ENCODE peak calls at places on chromosomes 2 and 18, in ten cellular contexts. One of them, this sample, is unnamed.

GRCh38 chr2:174878537-174879147 is 114.4 kb upstream of the CHRNA1 start:
- DNase-seq in NCI-H1436: peak; percentile 45
- DNase-seq in T-helper 1 cell: no peak
- DNase-seq in frontal cortex: no peak
- DNase-seq in fibroblast of the aortic adventitia: peak; percentile 57
- DNase-seq in NCI-H460: no peak
- DNase-seq in upper lobe of right lung: no peak
- DNase-seq in T follicular helper cell: no peak
- DNase-seq in hepatic stellate cell: peak; percentile 14
- DNase-seq in naive thymus-derived CD4-positive, alpha-beta T cell: no peak
- DNase-seq in this sample: peak; percentile 38

GRCh38 chr2:224909885-224910517 is 132.3 kb downstream of the DOCK10 start:
- DNase-seq in NCI-H1436: no peak
- DNase-seq in T-helper 1 cell: no peak
- DNase-seq in frontal cortex: no peak
- DNase-seq in fibroblast of the aortic adventitia: peak; percentile 92
- DNase-seq in NCI-H460: peak; percentile 82
- DNase-seq in upper lobe of right lung: peak; percentile 68
- DNase-seq in T follicular helper cell: no peak
- DNase-seq in hepatic stellate cell: peak; percentile 35
- DNase-seq in naive thymus-derived CD4-positive, alpha-beta T cell: no peak
- DNase-seq in this sample: peak; percentile 96

GRCh38 chr2:10303634-10304378 is 1.1 kb downstream of the HPCAL1 start:
- DNase-seq in NCI-H1436: no peak
- DNase-seq in T-helper 1 cell: no peak
- DNase-seq in frontal cortex: peak; percentile 63
- DNase-seq in fibroblast of the aortic adventitia: peak; percentile 46
- DNase-seq in NCI-H460: no peak
- DNase-seq in upper lobe of right lung: peak; percentile 84
- DNase-seq in T follicular helper cell: peak; percentile 28
- DNase-seq in hepatic stellate cell: peak; percentile 67
- DNase-seq in naive thymus-derived CD4-positive, alpha-beta T cell: peak; percentile 50
- DNase-seq in this sample: peak; percentile 45

GRCh38 chr2:28352104-28352503 is 40.6 kb upstream of the FOSL2 start:
- DNase-seq in NCI-H1436: no peak
- DNase-seq in T-helper 1 cell: no peak
- DNase-seq in frontal cortex: no peak
- DNase-seq in fibroblast of the aortic adventitia: no peak
- DNase-seq in NCI-H460: no peak
- DNase-seq in upper lobe of right lung: peak; percentile 35
- DNase-seq in T follicular helper cell: no peak
- DNase-seq in hepatic stellate cell: peak; percentile 50
- DNase-seq in naive thymus-derived CD4-positive, alpha-beta T cell: no peak
- DNase-seq in this sample: no peak

GRCh38 chr2:72012886-72013574 is 134.6 kb downstream of the CYP26B1 start:
- DNase-seq in NCI-H1436: no peak
- DNase-seq in T-helper 1 cell: no peak
- DNase-seq in frontal cortex: no peak
- DNase-seq in fibroblast of the aortic adventitia: no peak
- DNase-seq in NCI-H460: no peak
- DNase-seq in upper lobe of right lung: peak; percentile 45
- DNase-seq in T follicular helper cell: no peak
- DNase-seq in hepatic stellate cell: no peak
- DNase-seq in naive thymus-derived CD4-positive, alpha-beta T cell: no peak
- DNase-seq in this sample: no peak

GRCh38 chr2:85727798-85728197 is 26.0 kb upstream of the ATOH8 start:
- DNase-seq in NCI-H1436: no peak
- DNase-seq in T-helper 1 cell: no peak
- DNase-seq in frontal cortex: no peak
- DNase-seq in fibroblast of the aortic adventitia: no peak
- DNase-seq in NCI-H460: no peak
- DNase-seq in upper lobe of right lung: peak; percentile 82
- DNase-seq in T follicular helper cell: no peak
- DNase-seq in hepatic stellate cell: no peak
- DNase-seq in naive thymus-derived CD4-positive, alpha-beta T cell: no peak
- DNase-seq in this sample: no peak

GRCh38 chr2:190679813-190680591 is 31.1 kb downstream of the NAB1 start:
- DNase-seq in NCI-H1436: no peak
- DNase-seq in T-helper 1 cell: peak; percentile 23
- DNase-seq in frontal cortex: no peak
- DNase-seq in fibroblast of the aortic adventitia: no peak
- DNase-seq in NCI-H460: peak; percentile 94
- DNase-seq in upper lobe of right lung: peak; percentile 74
- DNase-seq in T follicular helper cell: peak; percentile 39
- DNase-seq in hepatic stellate cell: no peak
- DNase-seq in naive thymus-derived CD4-positive, alpha-beta T cell: peak; percentile 42
- DNase-seq in this sample: no peak

GRCh38 chr2:128424406-128424805 is 105.7 kb upstream of the HS6ST1 start:
- DNase-seq in NCI-H1436: no peak
- DNase-seq in T-helper 1 cell: no peak
- DNase-seq in frontal cortex: no peak
- DNase-seq in fibroblast of the aortic adventitia: no peak
- DNase-seq in NCI-H460: no peak
- DNase-seq in upper lobe of right lung: no peak
- DNase-seq in T follicular helper cell: no peak
- DNase-seq in hepatic stellate cell: no peak
- DNase-seq in naive thymus-derived CD4-positive, alpha-beta T cell: no peak
- DNase-seq in this sample: no peak

GRCh38 chr2:42969231-42970150 is 177.1 kb upstream of the HAAO start:
- DNase-seq in NCI-H1436: no peak
- DNase-seq in T-helper 1 cell: no peak
- DNase-seq in frontal cortex: no peak
- DNase-seq in fibroblast of the aortic adventitia: peak; percentile 96
- DNase-seq in NCI-H460: no peak
- DNase-seq in upper lobe of right lung: no peak
- DNase-seq in T follicular helper cell: no peak
- DNase-seq in hepatic stellate cell: peak; percentile 95
- DNase-seq in naive thymus-derived CD4-positive, alpha-beta T cell: no peak
- DNase-seq in this sample: peak; percentile 97

GRCh38 chr2:164773635-164774034 is 68.0 kb downstream of the COBLL1 start:
- DNase-seq in NCI-H1436: no peak
- DNase-seq in T-helper 1 cell: no peak
- DNase-seq in frontal cortex: no peak
- DNase-seq in fibroblast of the aortic adventitia: no peak
- DNase-seq in NCI-H460: no peak
- DNase-seq in upper lobe of right lung: no peak
- DNase-seq in T follicular helper cell: no peak
- DNase-seq in hepatic stellate cell: no peak
- DNase-seq in naive thymus-derived CD4-positive, alpha-beta T cell: no peak
- DNase-seq in this sample: no peak

GRCh38 chr2:206693399-206694137 is 24.6 kb downstream of the DYTN start:
- DNase-seq in NCI-H1436: peak; percentile 70
- DNase-seq in T-helper 1 cell: no peak
- DNase-seq in frontal cortex: peak; percentile 40
- DNase-seq in fibroblast of the aortic adventitia: peak; percentile 83
- DNase-seq in NCI-H460: peak; percentile 71
- DNase-seq in upper lobe of right lung: no peak
- DNase-seq in T follicular helper cell: peak; percentile 0
- DNase-seq in hepatic stellate cell: peak; percentile 12
- DNase-seq in naive thymus-derived CD4-positive, alpha-beta T cell: peak; percentile 27
- DNase-seq in this sample: peak; percentile 62

GRCh38 chr18:54612237-54612636 is 21.2 kb downstream of the DYNAP start:
- DNase-seq in NCI-H1436: no peak
- DNase-seq in T-helper 1 cell: no peak
- DNase-seq in frontal cortex: no peak
- DNase-seq in fibroblast of the aortic adventitia: no peak
- DNase-seq in NCI-H460: no peak
- DNase-seq in upper lobe of right lung: no peak
- DNase-seq in T follicular helper cell: no peak
- DNase-seq in hepatic stellate cell: no peak
- DNase-seq in naive thymus-derived CD4-positive, alpha-beta T cell: no peak
- DNase-seq in this sample: peak; percentile 3

GRCh38 chr2:1854747-1855146 is 110.4 kb upstream of the PXDN start:
- DNase-seq in NCI-H1436: no peak
- DNase-seq in T-helper 1 cell: no peak
- DNase-seq in frontal cortex: peak; percentile 70
- DNase-seq in fibroblast of the aortic adventitia: peak; percentile 53
- DNase-seq in NCI-H460: peak; percentile 20
- DNase-seq in upper lobe of right lung: no peak
- DNase-seq in T follicular helper cell: no peak
- DNase-seq in hepatic stellate cell: peak; percentile 28
- DNase-seq in naive thymus-derived CD4-positive, alpha-beta T cell: no peak
- DNase-seq in this sample: peak; percentile 17

GRCh38 chr18:77168666-77169358 is 36.2 kb upstream of the MBP start:
- DNase-seq in NCI-H1436: no peak
- DNase-seq in T-helper 1 cell: no peak
- DNase-seq in frontal cortex: no peak
- DNase-seq in fibroblast of the aortic adventitia: no peak
- DNase-seq in NCI-H460: no peak
- DNase-seq in upper lobe of right lung: no peak
- DNase-seq in T follicular helper cell: no peak
- DNase-seq in hepatic stellate cell: no peak
- DNase-seq in naive thymus-derived CD4-positive, alpha-beta T cell: no peak
- DNase-seq in this sample: no peak

GRCh38 chr18:61838521-61838920 is 54.3 kb downstream of the RNF152 start:
- DNase-seq in NCI-H1436: no peak
- DNase-seq in T-helper 1 cell: no peak
- DNase-seq in frontal cortex: no peak
- DNase-seq in fibroblast of the aortic adventitia: no peak
- DNase-seq in NCI-H460: no peak
- DNase-seq in upper lobe of right lung: no peak
- DNase-seq in T follicular helper cell: no peak
- DNase-seq in hepatic stellate cell: no peak
- DNase-seq in naive thymus-derived CD4-positive, alpha-beta T cell: no peak
- DNase-seq in this sample: no peak

GRCh38 chr2:168320267-168320666 is 72.9 kb upstream of the STK39 start:
- DNase-seq in NCI-H1436: no peak
- DNase-seq in T-helper 1 cell: no peak
- DNase-seq in frontal cortex: no peak
- DNase-seq in fibroblast of the aortic adventitia: no peak
- DNase-seq in NCI-H460: no peak
- DNase-seq in upper lobe of right lung: no peak
- DNase-seq in T follicular helper cell: no peak
- DNase-seq in hepatic stellate cell: no peak
- DNase-seq in naive thymus-derived CD4-positive, alpha-beta T cell: no peak
- DNase-seq in this sample: no peak

GRCh38 chr18:9827856-9828793 is 57.6 kb upstream of the TXNDC2 start:
- DNase-seq in NCI-H1436: no peak
- DNase-seq in T-helper 1 cell: no peak
- DNase-seq in frontal cortex: no peak
- DNase-seq in fibroblast of the aortic adventitia: peak; percentile 99
- DNase-seq in NCI-H460: peak; percentile 95
- DNase-seq in upper lobe of right lung: no peak
- DNase-seq in T follicular helper cell: no peak
- DNase-seq in hepatic stellate cell: peak; percentile 89
- DNase-seq in naive thymus-derived CD4-positive, alpha-beta T cell: no peak
- DNase-seq in this sample: peak; percentile 98

GRCh38 chr2:224101820-224102630 is 62.9 kb upstream of the SERPINE2 start:
- DNase-seq in NCI-H1436: no peak
- DNase-seq in T-helper 1 cell: no peak
- DNase-seq in frontal cortex: no peak
- DNase-seq in fibroblast of the aortic adventitia: peak; percentile 99
- DNase-seq in NCI-H460: peak; percentile 62
- DNase-seq in upper lobe of right lung: no peak
- DNase-seq in T follicular helper cell: no peak
- DNase-seq in hepatic stellate cell: peak; percentile 71
- DNase-seq in naive thymus-derived CD4-positive, alpha-beta T cell: no peak
- DNase-seq in this sample: peak; percentile 100

GRCh38 chr2:42877532-42877931 is 85.1 kb upstream of the HAAO start:
- DNase-seq in NCI-H1436: no peak
- DNase-seq in T-helper 1 cell: no peak
- DNase-seq in frontal cortex: no peak
- DNase-seq in fibroblast of the aortic adventitia: no peak
- DNase-seq in NCI-H460: no peak
- DNase-seq in upper lobe of right lung: no peak
- DNase-seq in T follicular helper cell: no peak
- DNase-seq in hepatic stellate cell: no peak
- DNase-seq in naive thymus-derived CD4-positive, alpha-beta T cell: no peak
- DNase-seq in this sample: no peak

GRCh38 chr2:232265329-232265728 is 113.2 kb upstream of the ALPP start:
- DNase-seq in NCI-H1436: no peak
- DNase-seq in T-helper 1 cell: no peak
- DNase-seq in frontal cortex: no peak
- DNase-seq in fibroblast of the aortic adventitia: no peak
- DNase-seq in NCI-H460: no peak
- DNase-seq in upper lobe of right lung: no peak
- DNase-seq in T follicular helper cell: no peak
- DNase-seq in hepatic stellate cell: no peak
- DNase-seq in naive thymus-derived CD4-positive, alpha-beta T cell: no peak
- DNase-seq in this sample: no peak

GRCh38 chr2:239401450-239402227 is 819 bp upstream of the HDAC4 start:
- DNase-seq in NCI-H1436: peak; percentile 86
- DNase-seq in T-helper 1 cell: peak; percentile 89
- DNase-seq in frontal cortex: peak; percentile 96
- DNase-seq in fibroblast of the aortic adventitia: peak; percentile 94
- DNase-seq in NCI-H460: peak; percentile 93
- DNase-seq in upper lobe of right lung: peak; percentile 98
- DNase-seq in T follicular helper cell: peak; percentile 88
- DNase-seq in hepatic stellate cell: peak; percentile 100
- DNase-seq in naive thymus-derived CD4-positive, alpha-beta T cell: peak; percentile 90
- DNase-seq in this sample: peak; percentile 90

GRCh38 chr2:182666674-182667320 is 49.3 kb upstream of the DNAJC10 start:
- DNase-seq in NCI-H1436: peak; percentile 16
- DNase-seq in T-helper 1 cell: no peak
- DNase-seq in frontal cortex: no peak
- DNase-seq in fibroblast of the aortic adventitia: peak; percentile 46
- DNase-seq in NCI-H460: peak; percentile 25
- DNase-seq in upper lobe of right lung: no peak
- DNase-seq in T follicular helper cell: no peak
- DNase-seq in hepatic stellate cell: peak; percentile 13
- DNase-seq in naive thymus-derived CD4-positive, alpha-beta T cell: peak; percentile 14
- DNase-seq in this sample: peak; percentile 10

GRCh38 chr2:11785611-11785940 is 39.1 kb downstream of the LPIN1 start:
- DNase-seq in NCI-H1436: no peak
- DNase-seq in T-helper 1 cell: no peak
- DNase-seq in frontal cortex: no peak
- DNase-seq in fibroblast of the aortic adventitia: no peak
- DNase-seq in NCI-H460: no peak
- DNase-seq in upper lobe of right lung: no peak
- DNase-seq in T follicular helper cell: no peak
- DNase-seq in hepatic stellate cell: no peak
- DNase-seq in naive thymus-derived CD4-positive, alpha-beta T cell: no peak
- DNase-seq in this sample: no peak

GRCh38 chr2:236287656-236288055 is 23.4 kb upstream of the ASB18 start:
- DNase-seq in NCI-H1436: no peak
- DNase-seq in T-helper 1 cell: no peak
- DNase-seq in frontal cortex: no peak
- DNase-seq in fibroblast of the aortic adventitia: no peak
- DNase-seq in NCI-H460: no peak
- DNase-seq in upper lobe of right lung: no peak
- DNase-seq in T follicular helper cell: no peak
- DNase-seq in hepatic stellate cell: no peak
- DNase-seq in naive thymus-derived CD4-positive, alpha-beta T cell: no peak
- DNase-seq in this sample: no peak

GRCh38 chr2:3667151-3667631 is 9.2 kb downstream of the ALLC start:
- DNase-seq in NCI-H1436: no peak
- DNase-seq in T-helper 1 cell: no peak
- DNase-seq in frontal cortex: no peak
- DNase-seq in fibroblast of the aortic adventitia: no peak
- DNase-seq in NCI-H460: no peak
- DNase-seq in upper lobe of right lung: peak; percentile 54
- DNase-seq in T follicular helper cell: no peak
- DNase-seq in hepatic stellate cell: no peak
- DNase-seq in naive thymus-derived CD4-positive, alpha-beta T cell: no peak
- DNase-seq in this sample: no peak

GRCh38 chr2:71505086-71505769 is 51.9 kb downstream of the DYSF start:
- DNase-seq in NCI-H1436: no peak
- DNase-seq in T-helper 1 cell: no peak
- DNase-seq in frontal cortex: peak; percentile 35
- DNase-seq in fibroblast of the aortic adventitia: peak; percentile 4
- DNase-seq in NCI-H460: no peak
- DNase-seq in upper lobe of right lung: peak; percentile 53
- DNase-seq in T follicular helper cell: no peak
- DNase-seq in hepatic stellate cell: no peak
- DNase-seq in naive thymus-derived CD4-positive, alpha-beta T cell: no peak
- DNase-seq in this sample: no peak

GRCh38 chr18:80154293-80154692 is 45.2 kb downstream of the ADNP2 start:
- DNase-seq in NCI-H1436: no peak
- DNase-seq in T-helper 1 cell: no peak
- DNase-seq in frontal cortex: no peak
- DNase-seq in fibroblast of the aortic adventitia: peak; percentile 29
- DNase-seq in NCI-H460: peak; percentile 20
- DNase-seq in upper lobe of right lung: no peak
- DNase-seq in T follicular helper cell: no peak
- DNase-seq in hepatic stellate cell: no peak
- DNase-seq in naive thymus-derived CD4-positive, alpha-beta T cell: peak; percentile 22
- DNase-seq in this sample: no peak

GRCh38 chr2:148524519-148524919 is 120.0 kb upstream of the EPC2 start:
- DNase-seq in NCI-H1436: no peak
- DNase-seq in T-helper 1 cell: no peak
- DNase-seq in frontal cortex: no peak
- DNase-seq in fibroblast of the aortic adventitia: no peak
- DNase-seq in NCI-H460: no peak
- DNase-seq in upper lobe of right lung: no peak
- DNase-seq in T follicular helper cell: peak; percentile 51
- DNase-seq in hepatic stellate cell: no peak
- DNase-seq in naive thymus-derived CD4-positive, alpha-beta T cell: peak; percentile 84
- DNase-seq in this sample: no peak

This sample was measured in AG10803.